ENCODE peak calls at places on chromosomes 2 and 18, in seven cellular contexts. Z is iris pigment epithelial cell; A is retinal pigment epithelial cell; Q is AG20443; M is activated CD4-positive, alpha-beta T cell treated with anti-CD3 and anti-CD28 coated beads for 24 hours; H is activated CD8-positive, alpha-beta memory T cell treated with anti-CD3 and anti-CD28 coated beads, Interleukin-2, amount 50 U/mL, for 48 hours; P is neural crest cell. N is an unnamed sample.

GRCh38 chr2:102024410-102024809 is 32.6 kb downstream of the IL1R2 start:
- DNase-seq in Z (no peak), A (no peak), Q (no peak), M (no peak), H (no peak), P (no peak), N (no peak)

GRCh38 chr2:241519669-241520068 is 11.3 kb upstream of the STK25 start:
- DNase-seq in Z (no peak), A (no peak), Q (no peak), M (no peak), H (no peak), P (no peak), N (no peak)

GRCh38 chr2:176483481-176483880 is 214.2 kb downstream of the MTX2 start:
- DNase-seq in Z (no peak), A (no peak), Q (no peak), M (no peak), H (no peak), P (no peak), N (no peak)

GRCh38 chr2:165349181-165349580 is 110.0 kb downstream of the SCN2A start:
- DNase-seq in Z (no peak), A (no peak), Q (no peak), M (no peak), H (no peak), P (no peak), N (no peak)

GRCh38 chr2:177579486-177580036 is 187.0 kb downstream of the AGPS start:
- DNase-seq in Z (no peak), A (no peak), Q (peak), M (no peak), H (no peak), P (no peak), N (no peak)

GRCh38 chr2:72108121-72108520 is 39.5 kb downstream of the CYP26B1 start:
- DNase-seq in Z (peak), A (no peak), Q (no peak), M (no peak), H (no peak), P (no peak), N (no peak)

GRCh38 chr18:55488473-55488872 is 99.5 kb downstream of the TCF4 start:
- DNase-seq in Z (no peak), A (no peak), Q (no peak), M (no peak), H (no peak), P (no peak), N (no peak)

GRCh38 chr18:46386788-46387187 is 270.2 kb downstream of the LOXHD1 start:
- DNase-seq in Z (no peak), A (no peak), Q (peak), M (no peak), H (no peak), P (no peak), N (no peak)

GRCh38 chr2:29749843-29750242 is 171.5 kb downstream of the ALK start:
- DNase-seq in Z (no peak), A (no peak), Q (no peak), M (no peak), H (no peak), P (no peak), N (no peak)

GRCh38 chr2:35526741-35527140 is 828.8 kb upstream of the CRIM1 start:
- DNase-seq in Z (peak), A (no peak), Q (no peak), M (no peak), H (no peak), P (no peak), N (no peak)

GRCh38 chr2:39437522-39438296 is 624 bp upstream of the MAP4K3 start:
- DNase-seq in Z (peak), A (no peak), Q (peak), M (no peak), H (peak), P (no peak), N (peak)

GRCh38 chr2:240325006-240325653 is 110.3 kb upstream of the GPC1 start:
- DNase-seq in Z (no peak), A (no peak), Q (peak), M (no peak), H (no peak), P (no peak), N (no peak)

GRCh38 chr2:23482188-23482587 is 97.2 kb downstream of the KLHL29 start:
- DNase-seq in Z (no peak), A (no peak), Q (no peak), M (no peak), H (no peak), P (no peak), N (no peak)

GRCh38 chr2:138485019-138485418 is 16.6 kb upstream of the SPOPL start:
- DNase-seq in Z (no peak), A (no peak), Q (no peak), M (no peak), H (no peak), P (no peak), N (no peak)

GRCh38 chr2:148876190-148876588 is 1.2 kb downstream of the KIF5C start:
- DNase-seq in Z (no peak), A (no peak), Q (no peak), M (no peak), H (peak), P (peak), N (no peak)

GRCh38 chr2:178241852-178242551 is 47.7 kb downstream of the OSBPL6 start:
- DNase-seq in Z (peak), A (peak), Q (peak), M (no peak), H (no peak), P (no peak), N (peak)

GRCh38 chr2:241882090-241882625 is 12.6 kb downstream of the RTP5 start:
- DNase-seq in Z (peak), A (no peak), Q (peak), M (peak), H (peak), P (no peak), N (peak)